ENCODE peak calls at places on chromosomes 5 and 9, in seven cellular contexts. One of them, this sample, is unnamed.

GRCh38 chr9:120983259-120983837 is 56.8 kb upstream of the TRAF1 start:
- DNase-seq in Calu3: no peak
- DNase-seq in head of caudate nucleus: no peak
- DNase-seq in WTC11: no peak
- DNase-seq in non-pigmented ciliary epithelial cell: no peak
- DNase-seq in stimulated activated CD4-positive, alpha-beta T cell treated with anti-CD3 and anti-CD28 coated beads, TNF-alpha, amount 100 ng/mL, for 1 hour: no peak
- DNase-seq in NCI-H2029 treated with DMSO at 0.1 percent for 48 hours: no peak
- DNase-seq in this sample: no peak

GRCh38 chr5:96529559-96529958 is 96.5 kb upstream of the PCSK1 start:
- DNase-seq in Calu3: no peak
- DNase-seq in head of caudate nucleus: no peak
- DNase-seq in WTC11: no peak
- DNase-seq in non-pigmented ciliary epithelial cell: no peak
- DNase-seq in stimulated activated CD4-positive, alpha-beta T cell treated with anti-CD3 and anti-CD28 coated beads, TNF-alpha, amount 100 ng/mL, for 1 hour: no peak
- DNase-seq in NCI-H2029 treated with DMSO at 0.1 percent for 48 hours: no peak
- DNase-seq in this sample: no peak

GRCh38 chr5:125050926-125051325 is 304.5 kb upstream of the ZNF608 start:
- DNase-seq in Calu3: no peak
- DNase-seq in head of caudate nucleus: peak; percentile 45
- DNase-seq in WTC11: no peak
- DNase-seq in non-pigmented ciliary epithelial cell: no peak
- DNase-seq in stimulated activated CD4-positive, alpha-beta T cell treated with anti-CD3 and anti-CD28 coated beads, TNF-alpha, amount 100 ng/mL, for 1 hour: no peak
- DNase-seq in NCI-H2029 treated with DMSO at 0.1 percent for 48 hours: no peak
- DNase-seq in this sample: no peak

GRCh38 chr5:15620501-15620900 is 120.5 kb downstream of the FBXL7 start:
- DNase-seq in Calu3: no peak
- DNase-seq in head of caudate nucleus: no peak
- DNase-seq in WTC11: no peak
- DNase-seq in non-pigmented ciliary epithelial cell: peak; percentile 42
- DNase-seq in stimulated activated CD4-positive, alpha-beta T cell treated with anti-CD3 and anti-CD28 coated beads, TNF-alpha, amount 100 ng/mL, for 1 hour: no peak
- DNase-seq in NCI-H2029 treated with DMSO at 0.1 percent for 48 hours: no peak
- DNase-seq in this sample: no peak

GRCh38 chr9:116940614-116941215 is 253.6 kb downstream of the TRIM32 start:
- DNase-seq in Calu3: no peak
- DNase-seq in head of caudate nucleus: no peak
- DNase-seq in WTC11: no peak
- DNase-seq in non-pigmented ciliary epithelial cell: no peak
- DNase-seq in stimulated activated CD4-positive, alpha-beta T cell treated with anti-CD3 and anti-CD28 coated beads, TNF-alpha, amount 100 ng/mL, for 1 hour: no peak
- DNase-seq in NCI-H2029 treated with DMSO at 0.1 percent for 48 hours: no peak
- DNase-seq in this sample: no peak

GRCh38 chr9:37251452-37251851 is 131.1 kb downstream of the ZCCHC7 start:
- DNase-seq in Calu3: no peak
- DNase-seq in head of caudate nucleus: no peak
- DNase-seq in WTC11: peak; percentile 68
- DNase-seq in non-pigmented ciliary epithelial cell: no peak
- DNase-seq in stimulated activated CD4-positive, alpha-beta T cell treated with anti-CD3 and anti-CD28 coated beads, TNF-alpha, amount 100 ng/mL, for 1 hour: no peak
- DNase-seq in NCI-H2029 treated with DMSO at 0.1 percent for 48 hours: no peak
- DNase-seq in this sample: no peak

GRCh38 chr5:116598871-116599270 is 24.2 kb upstream of the SEMA6A start:
- DNase-seq in Calu3: no peak
- DNase-seq in head of caudate nucleus: no peak
- DNase-seq in WTC11: no peak
- DNase-seq in non-pigmented ciliary epithelial cell: no peak
- DNase-seq in stimulated activated CD4-positive, alpha-beta T cell treated with anti-CD3 and anti-CD28 coated beads, TNF-alpha, amount 100 ng/mL, for 1 hour: no peak
- DNase-seq in NCI-H2029 treated with DMSO at 0.1 percent for 48 hours: no peak
- DNase-seq in this sample: no peak

GRCh38 chr9:100222674-100223073 is 123.6 kb downstream of the INVS start:
- DNase-seq in Calu3: no peak
- DNase-seq in head of caudate nucleus: no peak
- DNase-seq in WTC11: no peak
- DNase-seq in non-pigmented ciliary epithelial cell: no peak
- DNase-seq in stimulated activated CD4-positive, alpha-beta T cell treated with anti-CD3 and anti-CD28 coated beads, TNF-alpha, amount 100 ng/mL, for 1 hour: no peak
- DNase-seq in NCI-H2029 treated with DMSO at 0.1 percent for 48 hours: no peak
- DNase-seq in this sample: no peak

GRCh38 chr9:123128591-123128990 is 95.1 kb downstream of the GPR21 start:
- DNase-seq in Calu3: no peak
- DNase-seq in head of caudate nucleus: no peak
- DNase-seq in WTC11: no peak
- DNase-seq in non-pigmented ciliary epithelial cell: no peak
- DNase-seq in stimulated activated CD4-positive, alpha-beta T cell treated with anti-CD3 and anti-CD28 coated beads, TNF-alpha, amount 100 ng/mL, for 1 hour: no peak
- DNase-seq in NCI-H2029 treated with DMSO at 0.1 percent for 48 hours: no peak
- DNase-seq in this sample: no peak

GRCh38 chr9:114207034-114207815 is 51.9 kb downstream of the COL27A1 start:
- DNase-seq in Calu3: no peak
- DNase-seq in head of caudate nucleus: peak; percentile 47
- DNase-seq in WTC11: no peak
- DNase-seq in non-pigmented ciliary epithelial cell: no peak
- DNase-seq in stimulated activated CD4-positive, alpha-beta T cell treated with anti-CD3 and anti-CD28 coated beads, TNF-alpha, amount 100 ng/mL, for 1 hour: no peak
- DNase-seq in NCI-H2029 treated with DMSO at 0.1 percent for 48 hours: no peak
- DNase-seq in this sample: no peak

GRCh38 chr5:178120661-178121357 is 7.5 kb downstream of the N4BP3 start:
- DNase-seq in Calu3: peak; percentile 58
- DNase-seq in head of caudate nucleus: peak; percentile 70
- DNase-seq in WTC11: peak; percentile 83
- DNase-seq in non-pigmented ciliary epithelial cell: peak; percentile 18
- DNase-seq in stimulated activated CD4-positive, alpha-beta T cell treated with anti-CD3 and anti-CD28 coated beads, TNF-alpha, amount 100 ng/mL, for 1 hour: peak; percentile 80
- DNase-seq in NCI-H2029 treated with DMSO at 0.1 percent for 48 hours: peak; percentile 83
- DNase-seq in this sample: no peak

GRCh38 chr5:11619339-11620028 is 284.8 kb downstream of the CTNND2 start:
- DNase-seq in Calu3: peak; percentile 18
- DNase-seq in head of caudate nucleus: no peak
- DNase-seq in WTC11: no peak
- DNase-seq in non-pigmented ciliary epithelial cell: peak; percentile 5
- DNase-seq in stimulated activated CD4-positive, alpha-beta T cell treated with anti-CD3 and anti-CD28 coated beads, TNF-alpha, amount 100 ng/mL, for 1 hour: no peak
- DNase-seq in NCI-H2029 treated with DMSO at 0.1 percent for 48 hours: no peak
- DNase-seq in this sample: no peak

GRCh38 chr5:95029569-95030366 is 255.1 kb downstream of the MCTP1 start:
- DNase-seq in Calu3: peak; percentile 11
- DNase-seq in head of caudate nucleus: no peak
- DNase-seq in WTC11: no peak
- DNase-seq in non-pigmented ciliary epithelial cell: no peak
- DNase-seq in stimulated activated CD4-positive, alpha-beta T cell treated with anti-CD3 and anti-CD28 coated beads, TNF-alpha, amount 100 ng/mL, for 1 hour: no peak
- DNase-seq in NCI-H2029 treated with DMSO at 0.1 percent for 48 hours: no peak
- DNase-seq in this sample: no peak

GRCh38 chr9:105114956-105115728 is 129.3 kb upstream of the SLC44A1 start:
- DNase-seq in Calu3: no peak
- DNase-seq in head of caudate nucleus: peak; percentile 27
- DNase-seq in WTC11: no peak
- DNase-seq in non-pigmented ciliary epithelial cell: no peak
- DNase-seq in stimulated activated CD4-positive, alpha-beta T cell treated with anti-CD3 and anti-CD28 coated beads, TNF-alpha, amount 100 ng/mL, for 1 hour: no peak
- DNase-seq in NCI-H2029 treated with DMSO at 0.1 percent for 48 hours: no peak
- DNase-seq in this sample: peak; percentile 9

GRCh38 chr5:178245389-178245788 is 12.8 kb upstream of the PHYKPL start:
- DNase-seq in Calu3: no peak
- DNase-seq in head of caudate nucleus: no peak
- DNase-seq in WTC11: no peak
- DNase-seq in non-pigmented ciliary epithelial cell: no peak
- DNase-seq in stimulated activated CD4-positive, alpha-beta T cell treated with anti-CD3 and anti-CD28 coated beads, TNF-alpha, amount 100 ng/mL, for 1 hour: no peak
- DNase-seq in NCI-H2029 treated with DMSO at 0.1 percent for 48 hours: no peak
- DNase-seq in this sample: no peak

GRCh38 chr9:109014267-109015025 is 1.1 kb upstream of the CTNNAL1 start:
- DNase-seq in Calu3: no peak
- DNase-seq in head of caudate nucleus: no peak
- DNase-seq in WTC11: peak; percentile 34
- DNase-seq in non-pigmented ciliary epithelial cell: no peak
- DNase-seq in stimulated activated CD4-positive, alpha-beta T cell treated with anti-CD3 and anti-CD28 coated beads, TNF-alpha, amount 100 ng/mL, for 1 hour: no peak
- DNase-seq in NCI-H2029 treated with DMSO at 0.1 percent for 48 hours: no peak
- DNase-seq in this sample: no peak

GRCh38 chr5:177546262-177546741 is 8.1 kb downstream of the FAM193B start:
- DNase-seq in Calu3: peak; percentile 37
- DNase-seq in head of caudate nucleus: peak; percentile 31
- DNase-seq in WTC11: no peak
- DNase-seq in non-pigmented ciliary epithelial cell: peak; percentile 93
- DNase-seq in stimulated activated CD4-positive, alpha-beta T cell treated with anti-CD3 and anti-CD28 coated beads, TNF-alpha, amount 100 ng/mL, for 1 hour: no peak
- DNase-seq in NCI-H2029 treated with DMSO at 0.1 percent for 48 hours: no peak
- DNase-seq in this sample: no peak

GRCh38 chr9:25260056-25260455 is 418.2 kb downstream of the TUSC1 start:
- DNase-seq in Calu3: no peak
- DNase-seq in head of caudate nucleus: no peak
- DNase-seq in WTC11: no peak
- DNase-seq in non-pigmented ciliary epithelial cell: no peak
- DNase-seq in stimulated activated CD4-positive, alpha-beta T cell treated with anti-CD3 and anti-CD28 coated beads, TNF-alpha, amount 100 ng/mL, for 1 hour: no peak
- DNase-seq in NCI-H2029 treated with DMSO at 0.1 percent for 48 hours: no peak
- DNase-seq in this sample: no peak

GRCh38 chr5:31047007-31047406 is 146.5 kb upstream of the CDH6 start:
- DNase-seq in Calu3: no peak
- DNase-seq in head of caudate nucleus: no peak
- DNase-seq in WTC11: no peak
- DNase-seq in non-pigmented ciliary epithelial cell: no peak
- DNase-seq in stimulated activated CD4-positive, alpha-beta T cell treated with anti-CD3 and anti-CD28 coated beads, TNF-alpha, amount 100 ng/mL, for 1 hour: no peak
- DNase-seq in NCI-H2029 treated with DMSO at 0.1 percent for 48 hours: no peak
- DNase-seq in this sample: no peak

GRCh38 chr9:128790536-128790935 is 3.5 kb downstream of the TBC1D13 start:
- DNase-seq in Calu3: no peak
- DNase-seq in head of caudate nucleus: no peak
- DNase-seq in WTC11: no peak
- DNase-seq in non-pigmented ciliary epithelial cell: no peak
- DNase-seq in stimulated activated CD4-positive, alpha-beta T cell treated with anti-CD3 and anti-CD28 coated beads, TNF-alpha, amount 100 ng/mL, for 1 hour: no peak
- DNase-seq in NCI-H2029 treated with DMSO at 0.1 percent for 48 hours: no peak
- DNase-seq in this sample: no peak

GRCh38 chr5:170273968-170274710 is 23.4 kb downstream of the LCP2 start:
- DNase-seq in Calu3: peak; percentile 50
- DNase-seq in head of caudate nucleus: no peak
- DNase-seq in WTC11: peak; percentile 72
- DNase-seq in non-pigmented ciliary epithelial cell: no peak
- DNase-seq in stimulated activated CD4-positive, alpha-beta T cell treated with anti-CD3 and anti-CD28 coated beads, TNF-alpha, amount 100 ng/mL, for 1 hour: no peak
- DNase-seq in NCI-H2029 treated with DMSO at 0.1 percent for 48 hours: peak; percentile 82
- DNase-seq in this sample: no peak

GRCh38 chr5:61286446-61287132 is 45.5 kb upstream of the ZSWIM6 start:
- DNase-seq in Calu3: no peak
- DNase-seq in head of caudate nucleus: no peak
- DNase-seq in WTC11: no peak
- DNase-seq in non-pigmented ciliary epithelial cell: no peak
- DNase-seq in stimulated activated CD4-positive, alpha-beta T cell treated with anti-CD3 and anti-CD28 coated beads, TNF-alpha, amount 100 ng/mL, for 1 hour: no peak
- DNase-seq in NCI-H2029 treated with DMSO at 0.1 percent for 48 hours: no peak
- DNase-seq in this sample: no peak